ENCODE peak calls at places on chromosome 21, in four cellular contexts. C is CMK; G is stimulated activated CD8-positive, alpha-beta memory T cell treated with anti-CD3 and anti-CD28 coated beads, Interleukin-2, amount 100 ng/mL, for 1 hour; S is activated effector memory CD4-positive, alpha-beta T cell treated with anti-CD3 and anti-CD28 coated beads, Interleukin-2, amount 50 U/mL, for 16 hours. V is an unnamed sample.

GRCh38 chr21:44982558-44983244 is 42.9 kb downstream of the SLX9 start:
- DNase-seq in S (no peak), G (no peak), C (no peak), V (no peak)

GRCh38 chr21:45831991-45832740 is 149.4 kb upstream of the COL6A1 start:
- DNase-seq in S (no peak), G (no peak), C (no peak), V (no peak)

GRCh38 chr21:25682382-25682781 is 43.3 kb downstream of the JAM2 start:
- DNase-seq in C (no peak), S (no peak), G (no peak), V (no peak)

GRCh38 chr21:40102682-40103081 is 235.4 kb downstream of the PCP4 start:
- DNase-seq in G (no peak), C (no peak), S (no peak), V (no peak)

GRCh38 chr21:39082656-39083376 is 100.4 kb downstream of the PSMG1 start:
- DNase-seq in C (no peak), G (no peak), S (no peak), V (no peak)

GRCh38 chr21:17673261-17674020 is 60.7 kb upstream of the BTG3 start:
- DNase-seq in C (no peak), S (no peak), G (no peak), V (no peak)

GRCh38 chr21:41631564-41632461 is 123.9 kb upstream of the TMPRSS2 start:
- DNase-seq in S (no peak), C (no peak), G (no peak), V (no peak)

GRCh38 chr21:42353623-42354022 is 2.8 kb upstream of the TFF2 start:
- DNase-seq in S (peak), G (no peak), C (no peak), V (no peak)

GRCh38 chr21:41061701-41062100 is 106.3 kb upstream of the BACE2 start:
- DNase-seq in S (no peak), G (no peak), C (no peak), V (no peak)

GRCh38 chr21:43908167-43908566 is 43.1 kb downstream of the AGPAT3 start:
- DNase-seq in S (peak), G (no peak), C (no peak), V (no peak)

GRCh38 chr21:42444745-42445059 is 41.0 kb downstream of the UBASH3A start:
- DNase-seq in G (no peak), C (no peak), S (no peak), V (no peak)

GRCh38 chr21:34511787-34512451 is at the start of gene KCNE1:
- DNase-seq in C (no peak), G (no peak), S (no peak), V (no peak)

GRCh38 chr21:16269497-16269896 is 539.7 kb downstream of the USP25 start:
- DNase-seq in S (no peak), C (no peak), G (no peak), V (no peak)

GRCh38 chr21:33401617-33401967 is 1.6 kb upstream of the IFNGR2 start:
- DNase-seq in S (no peak), G (no peak), C (no peak), V (no peak)

GRCh38 chr21:45911806-45912325 is 69.7 kb upstream of the COL6A1 start:
- DNase-seq in C (no peak), G (no peak), S (no peak), V (no peak)

GRCh38 chr21:41366522-41367151 is 4.8 kb downstream of the MX2 start:
- DNase-seq in G (no peak), S (peak), C (no peak), V (no peak)

GRCh38 chr21:41864311-41865001 is 14.7 kb downstream of the PRDM15 start:
- DNase-seq in G (no peak), S (peak), C (no peak), V (no peak)

GRCh38 chr21:46355161-46356004 is 31.4 kb downstream of the PCNT start:
- DNase-seq in C (no peak), S (no peak), G (no peak), V (no peak)

GRCh38 chr21:14321042-14321441 is 61.9 kb downstream of the HSPA13 start:
- DNase-seq in G (no peak), C (no peak), S (no peak), V (no peak)